ENCODE peak calls at places on chromosomes 6 and 20, in seven cellular contexts. D is NCI-H1105, B is breast epithelium, X is cardiac fibroblast, T is amniotic stem cell, L is HuH-7.5, V is NCI-H146. S is an unnamed sample.

GRCh38 chr20:23225407-23226060 is 125.1 kb upstream of the NXT1 start:
- DNase-seq in B (no peak), T (peak), L (no peak), D (no peak), X (peak), V (no peak), S (peak)

GRCh38 chr20:35171753-35172433 is at the start of gene PROCR:
- DNase-seq in B (peak), X (peak), V (peak), D (peak), T (peak), L (no peak), S (peak)

GRCh38 chr20:58722877-58723627 is 30.5 kb downstream of the NPEPL1 start:
- DNase-seq in B (no peak), L (no peak), X (no peak), D (no peak), V (no peak), T (no peak), S (peak)

GRCh38 chr6:139533166-139533565 is 158.7 kb upstream of the CITED2 start:
- DNase-seq in X (no peak), B (no peak), V (no peak), T (no peak), D (no peak), L (no peak), S (no peak)

GRCh38 chr6:67433124-67433523 is 1202.0 kb upstream of the ADGRB3 start:
- DNase-seq in L (no peak), D (no peak), X (peak), T (no peak), B (no peak), V (no peak), S (no peak)

GRCh38 chr20:51005214-51005613 is 17.7 kb downstream of the KCNG1 start:
- DNase-seq in V (no peak), L (no peak), B (no peak), X (no peak), T (no peak), D (no peak), S (no peak)

GRCh38 chr6:41963371-41963770 is 21.8 kb upstream of the CCND3 start:
- DNase-seq in D (no peak), L (no peak), V (no peak), B (no peak), X (no peak), T (no peak), S (no peak)

GRCh38 chr6:31053873-31054272 is 43.6 kb downstream of the MUC22 start:
- DNase-seq in T (no peak), L (no peak), B (no peak), V (no peak), D (peak), X (no peak), S (no peak)

GRCh38 chr20:24608926-24609667 is 139.7 kb downstream of the SYNDIG1 start:
- DNase-seq in B (no peak), X (peak), L (no peak), T (no peak), D (no peak), V (no peak), S (no peak)